ENCODE peak calls at places on chromosomes 7 and 10, in seven cellular contexts. E is breast epithelium, B is sigmoid colon, H is suprapubic skin, F is prostate gland, N is stomach, P is transverse colon. A is an unnamed sample.

GRCh38 chr7:112986256-112987031 is 100.2 kb downstream of the GPR85 start:
- DNase-seq in E (no peak), F (no peak), P (no peak), B (no peak), H (no peak), N (no peak), A (no peak)

GRCh38 chr10:52771534-52772455 is 789 bp downstream of the MBL2 start:
- DNase-seq in F (no peak), H (no peak), B (no peak), E (no peak), N (no peak), P (no peak), A (no peak)

GRCh38 chr10:26215923-26216576 is 524 bp upstream of the GAD2 start:
- DNase-seq in N (no peak), E (no peak), F (no peak), H (no peak), B (no peak), P (no peak), A (no peak)

GRCh38 chr7:1210321-1210978 is 22.2 kb upstream of the UNCX start:
- DNase-seq in N (no peak), P (no peak), E (no peak), F (peak; percentile 44), B (no peak), H (no peak), A (no peak)

GRCh38 chr7:31327071-31327470 is 13.5 kb downstream of the NEUROD6 start:
- DNase-seq in E (no peak), H (no peak), P (no peak), F (no peak), N (no peak), B (no peak), A (no peak)

GRCh38 chr7:1124816-1125602 is 35.0 kb downstream of the ZFAND2A start:
- DNase-seq in H (no peak), N (peak; percentile 72), B (no peak), P (no peak), E (no peak), F (no peak), A (no peak)

GRCh38 chr10:89887406-89887805 is 186.0 kb downstream of the KIF20B start:
- DNase-seq in F (no peak), P (no peak), H (no peak), N (no peak), B (no peak), E (no peak), A (no peak)

GRCh38 chr10:22372922-22373321 is 27.6 kb downstream of the SPAG6 start:
- DNase-seq in F (peak; percentile 16), H (no peak), B (no peak), N (no peak), E (no peak), P (no peak), A (no peak)

GRCh38 chr7:142557971-142558582 is 191.2 kb upstream of the PRSS1 start:
- DNase-seq in N (no peak), B (no peak), F (no peak), E (no peak), P (peak; percentile 50), H (no peak), A (no peak)

GRCh38 chr10:28678687-28679457 is 1.6 kb downstream of the BAMBI start:
- DNase-seq in P (no peak), H (no peak), B (no peak), E (no peak), N (no peak), F (no peak), A (no peak)

GRCh38 chr10:27815261-27815660 is 69.6 kb upstream of the MKX start:
- DNase-seq in N (no peak), B (no peak), F (no peak), E (no peak), P (no peak), H (no peak), A (no peak)

GRCh38 chr10:93074137-93074596 is 474 bp downstream of the CYP26A1 start:
- DNase-seq in F (peak; percentile 1), P (no peak), H (no peak), N (no peak), E (peak; percentile 11), B (no peak), A (no peak)

GRCh38 chr10:93600861-93601773 is at the start of gene RBP4:
- DNase-seq in P (no peak), E (no peak), H (no peak), B (no peak), F (no peak), N (no peak), A (peak; percentile 37)

GRCh38 chr7:98423043-98423442 is 22.2 kb upstream of the BAIAP2L1 start:
- DNase-seq in P (no peak), E (no peak), B (no peak), F (no peak), N (no peak), H (no peak), A (no peak)

GRCh38 chr7:42566981-42567510 is 330.0 kb upstream of the GLI3 start:
- DNase-seq in E (no peak), F (no peak), B (no peak), H (no peak), N (no peak), P (no peak), A (no peak)

GRCh38 chr7:11203688-11204087 is 230.0 kb downstream of the PHF14 start:
- DNase-seq in F (no peak), E (no peak), P (peak; percentile 13), N (no peak), H (no peak), B (no peak), A (no peak)

GRCh38 chr10:29389935-29390334 is 101.1 kb downstream of the LYZL1 start:
- DNase-seq in F (no peak), B (no peak), E (peak; percentile 24), H (no peak), P (no peak), N (no peak), A (no peak)

DNA sequence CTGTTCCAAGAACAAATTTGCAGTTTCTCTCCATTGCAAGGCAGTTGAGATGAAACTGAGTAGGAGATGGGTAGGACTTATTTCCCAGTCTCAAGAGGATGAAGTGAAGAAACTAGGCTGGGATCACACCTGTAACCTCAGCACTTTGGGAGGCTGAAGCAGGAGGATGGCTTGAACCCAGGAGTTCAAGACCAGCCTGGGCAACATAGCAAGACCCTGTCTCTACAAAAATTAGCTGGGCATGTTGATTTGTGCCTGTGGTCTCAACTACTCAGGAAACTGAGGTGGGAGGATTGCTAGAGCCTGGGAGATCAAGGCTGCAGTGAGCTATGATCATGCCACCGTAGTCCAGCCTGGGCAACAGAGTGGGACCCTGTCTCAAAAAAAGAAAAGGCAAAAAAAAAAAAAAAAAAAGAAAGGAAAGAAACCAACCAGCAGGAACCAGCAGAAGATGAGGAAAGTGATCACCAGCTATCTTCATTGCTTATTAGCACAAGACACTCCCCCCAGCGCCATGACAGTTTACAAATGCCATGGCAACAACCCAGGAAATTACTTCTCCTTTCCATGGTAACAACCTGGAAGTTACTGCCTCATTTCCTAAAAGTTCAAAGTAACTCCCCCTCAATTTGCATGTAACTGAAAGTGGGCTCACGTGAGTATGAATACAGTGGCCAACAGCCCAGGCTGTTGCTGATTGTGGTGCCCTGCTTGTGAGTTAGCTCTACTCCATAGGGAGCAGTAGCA is 18.3 kb upstream of the ST8SIA6 start:
- DNase-seq in F (no peak), P (no peak), H (no peak), E (no peak), N (no peak), B (no peak), A (no peak)
- TF ChIP-seq POLR2AphosphoS5 in F (no peak), P (no peak), H (no peak), E (no peak), N (no peak), B (no peak), A (no peak)

DNA sequence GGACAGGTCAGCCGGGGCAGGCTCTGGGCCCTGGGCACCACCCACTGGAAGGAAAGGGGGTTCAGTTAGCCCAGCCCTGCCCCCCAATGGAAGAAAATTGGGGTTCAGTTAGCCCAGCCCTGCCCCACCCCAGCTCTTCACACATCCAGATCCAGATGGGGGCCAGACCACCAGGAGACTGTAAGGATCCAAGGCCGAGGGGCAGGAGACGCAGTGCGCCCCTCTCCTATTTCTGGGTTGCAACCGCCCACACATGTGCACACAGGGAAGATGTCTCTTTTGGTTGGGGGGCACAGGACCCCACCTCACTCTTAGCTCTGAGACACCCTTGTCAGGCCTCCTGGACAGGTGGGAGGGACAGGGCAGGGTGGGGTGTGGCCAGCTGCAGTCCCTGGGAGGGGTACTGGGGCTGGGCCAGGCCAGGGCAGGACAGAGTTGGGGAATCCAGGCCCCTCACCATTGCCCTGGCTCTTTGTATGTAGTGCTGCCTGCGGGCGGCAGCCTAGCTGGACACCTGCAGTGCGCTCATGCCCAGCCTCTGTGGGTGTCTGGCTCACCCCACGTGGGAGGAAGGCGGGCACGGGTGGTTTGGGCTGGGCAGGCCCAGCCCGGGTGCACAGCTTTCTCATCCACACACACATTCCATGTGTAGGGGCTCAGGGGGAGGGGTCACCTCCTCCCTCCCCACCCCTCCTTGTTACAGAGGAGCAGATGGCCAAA is 141.2 kb downstream of the LHPP start:
- DNase-seq in P (no peak), H (no peak), F (no peak), N (no peak), E (no peak), B (no peak), A (no peak)
- H3K4me1 ChIP-seq in P (no peaks in the 10 kb centered on the region), H (no peaks in the 10 kb centered on the region), F (no peaks in the 10 kb centered on the region), N (no peaks in the 10 kb centered on the region), E (no peaks in the 10 kb centered on the region), B (no peaks in the 10 kb centered on the region), A (peaks cover 8% of the 10 kb centered on the region)

DNA sequence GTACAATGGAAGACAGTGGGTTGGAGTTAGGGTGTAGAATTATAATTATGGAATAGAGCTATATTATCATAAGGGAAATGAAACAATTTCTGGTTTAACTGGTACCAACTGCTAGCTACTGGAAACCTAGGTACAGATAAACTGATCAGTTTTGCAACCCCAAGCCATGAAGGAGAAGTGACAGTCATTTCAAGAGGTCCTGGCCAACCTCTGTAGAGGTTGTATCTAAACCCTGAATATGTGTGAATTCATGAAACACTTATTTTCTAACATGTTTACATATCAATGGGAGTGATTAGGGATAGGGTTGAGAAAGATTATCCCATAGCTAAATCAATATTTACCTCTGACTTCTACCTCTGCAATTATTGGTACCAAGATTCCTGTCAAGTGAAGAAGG is 29.9 kb upstream of the CC2D2B start:
- DNase-seq in B (no peak), P (no peak), F (no peak), E (no peak), N (no peak), H (no peak), A (no peak)
- TF ChIP-seq POLR2A in B (no peak), P (no peak), F (no peak), E (no peak), N (no peak), H (no peak), A (no peak)

GRCh38 chr7:159014297-159015062 is 130.2 kb downstream of the VIPR2 start:
- DNase-seq in B (no peak), H (no peak), N (no peak), E (peak; percentile 60), F (no peak), P (no peak), A (no peak)

GRCh38 chr7:159013825-159014289 is 130.8 kb downstream of the VIPR2 start:
- DNase-seq in E (peak; percentile 35), P (no peak), B (no peak), N (no peak), H (no peak), F (no peak), A (no peak)

GRCh38 chr7:159015894-159016410 is 128.7 kb downstream of the VIPR2 start:
- DNase-seq in B (no peak), N (no peak), E (no peak), F (no peak), P (no peak), H (no peak), A (no peak)

GRCh38 chr7:159016591-159016990 is 128.1 kb downstream of the VIPR2 start:
- DNase-seq in H (no peak), B (no peak), P (no peak), N (no peak), F (no peak), E (no peak), A (no peak)

GRCh38 chr7:159015081-159015893 is 129.4 kb downstream of the VIPR2 start:
- DNase-seq in E (peak; percentile 89), P (peak; percentile 45), N (peak; percentile 55), H (no peak), B (peak; percentile 95), F (peak; percentile 56), A (no peak)
- TF ChIP-seq POLR2AphosphoS5 in E (peak; percentile 28), P (no peak), N (peak; percentile 42), H (no peak), B (peak; percentile 55), F (peak; percentile 22), A (peak; percentile 86)

A was measured in vagina.